ENCODE peak calls at places on chromosomes 13 and 19, in eight cellular contexts. V is osteocyte, A is H54, P is Kasumi-1, R is IMR-90, Y is anterior cingulate cortex, I is cerebellum, F is uterus. Z is an unnamed sample.
A peak's percentile ranks its signal among the peaks of the same experiment; 100 is the strongest.

GRCh38 chr13:96431044-96431581 is 341.2 kb downstream of the HS6ST3 start:
- DNase-seq in V (no peak), A (no peak), R (no peak), P (no peak), I (no peak), F (no peak), Y (no peak), Z (no peak)

GRCh38 chr19:46898731-46899130 is 37.9 kb downstream of the ARHGAP35 start:
- DNase-seq in P (no peak), A (no peak), F (peak; percentile 28), I (no peak), R (peak; percentile 76), V (no peak), Y (peak; percentile 16), Z (no peak)

GRCh38 chr19:48817585-48818124 is 6.8 kb upstream of the BCAT2 start:
- DNase-seq in I (no peak), A (no peak), V (no peak), R (no peak), P (no peak), F (no peak), Y (no peak), Z (no peak)

GRCh38 chr19:19444694-19445155 is 39.2 kb downstream of the GATAD2A start:
- DNase-seq in F (no peak), A (peak; percentile 34), I (no peak), R (peak; percentile 36), P (peak; percentile 77), V (no peak), Y (no peak), Z (peak; percentile 29)

GRCh38 chr13:50842711-50843255 is 709 bp downstream of the DLEU7 start:
- DNase-seq in V (no peak), P (no peak), I (peak; percentile 33), R (no peak), Y (no peak), A (no peak), F (no peak), Z (no peak)

GRCh38 chr19:32719611-32720059 is at the start of gene TDRD12:
- DNase-seq in F (no peak), I (no peak), P (no peak), R (no peak), A (no peak), V (no peak), Y (no peak), Z (no peak)

GRCh38 chr19:6275170-6275744 is 4.5 kb downstream of the MLLT1 start:
- DNase-seq in A (no peak), R (no peak), P (no peak), F (no peak), Y (no peak), V (no peak), I (no peak), Z (no peak)

GRCh38 chr13:101811440-101811839 is 359.0 kb downstream of the ITGBL1 start:
- DNase-seq in F (no peak), I (no peak), Y (no peak), R (no peak), A (no peak), V (no peak), P (no peak), Z (no peak)

GRCh38 chr19:273393-273792 is 17.8 kb downstream of the PLPP2 start:
- DNase-seq in V (peak; percentile 53), I (no peak), F (no peak), A (no peak), Y (no peak), P (no peak), R (no peak), Z (no peak)

GRCh38 chr19:56141416-56141992 is 417 bp downstream of the ZNF444 start:
- DNase-seq in V (no peak), R (no peak), A (no peak), F (no peak), P (no peak), Y (no peak), I (no peak), Z (no peak)

GRCh38 chr13:105165449-105166125 is 1369.9 kb downstream of the EFNB2 start:
- DNase-seq in A (no peak), Y (no peak), I (no peak), F (no peak), V (no peak), R (no peak), P (no peak), Z (no peak)

GRCh38 chr19:46186101-46186716 is 38.2 kb downstream of the IGFL2 start:
- DNase-seq in P (no peak), F (no peak), I (no peak), Y (no peak), A (no peak), R (no peak), V (no peak), Z (no peak)

GRCh38 chr13:44667950-44668349 is 91.8 kb upstream of the TSC22D1 start:
- DNase-seq in R (peak; percentile 53), I (no peak), A (no peak), V (no peak), F (no peak), P (no peak), Y (no peak), Z (no peak)

GRCh38 chr19:15471639-15472101 is 7.3 kb upstream of the RASAL3 start:
- DNase-seq in A (no peak), Y (no peak), F (no peak), I (no peak), V (no peak), R (no peak), P (no peak), Z (no peak)